ENCODE peak calls at places on chromosome 21, in ten cellular contexts. Z is dorsolateral prefrontal cortex; C is A549; O is IMR-90; V is AG04450; E is LoVo; I is stimulated activated CD4-positive, alpha-beta T cell treated with anti-CD3 and anti-CD28 coated beads, Interleukin-1b, Interleukin-23, amount 100 ng/mL, for 48 hours; B is dermis blood vessel endothelial cell; X is NCI-H1417; K is NCI-H1105. T is an unnamed sample.
A peak's percentile ranks its signal among the peaks of the same experiment; 100 is the strongest.

GRCh38 chr21:42532466-42533181 is 19.0 kb downstream of the SLC37A1 start:
- DNase-seq in B (peak; percentile 68), C (no peak), E (no peak), I (no peak), X (peak; percentile 28), V (no peak), Z (peak; percentile 76), K (no peak), O (peak; percentile 12), T (no peak)

GRCh38 chr21:45607021-45607921 is 36.3 kb upstream of the PCBP3 start:
- DNase-seq in K (no peak), C (no peak), I (peak; percentile 74), X (no peak), V (no peak), E (no peak), O (peak; percentile 24), Z (no peak), B (peak; percentile 25), T (peak; percentile 86)

GRCh38 chr21:22223385-22223784 is 1225.2 kb downstream of the NCAM2 start:
- DNase-seq in X (no peak), Z (no peak), I (no peak), E (no peak), B (no peak), O (no peak), K (no peak), V (no peak), C (no peak), T (no peak)

GRCh38 chr21:18877932-18878331 is 474.3 kb upstream of the TMPRSS15 start:
- DNase-seq in K (no peak), E (no peak), Z (no peak), B (no peak), O (no peak), I (no peak), C (no peak), V (no peak), X (no peak), T (no peak)

GRCh38 chr21:42678118-42678430 is 24.7 kb downstream of the PDE9A start:
- DNase-seq in X (peak; percentile 86), I (no peak), C (no peak), E (no peak), O (no peak), B (no peak), K (peak; percentile 77), Z (no peak), V (no peak), T (no peak)

GRCh38 chr21:14495075-14495474 is 51.0 kb downstream of the SAMSN1 start:
- DNase-seq in O (no peak), C (no peak), E (no peak), K (no peak), I (no peak), B (no peak), V (no peak), X (no peak), Z (no peak), T (no peak)

GRCh38 chr21:46119565-46120271 is 21.8 kb downstream of the COL6A2 start:
- DNase-seq in V (no peak), I (no peak), Z (peak; percentile 22), B (no peak), X (no peak), C (no peak), E (no peak), K (no peak), O (no peak), T (no peak)

GRCh38 chr21:42435401-42435800 is 31.7 kb downstream of the UBASH3A start:
- DNase-seq in C (no peak), O (no peak), I (no peak), Z (no peak), B (no peak), E (no peak), X (no peak), V (no peak), K (no peak), T (no peak)

GRCh38 chr21:26835027-26835713 is 10.0 kb downstream of the ADAMTS1 start:
- DNase-seq in I (no peak), X (no peak), E (no peak), C (no peak), O (peak; percentile 85), K (no peak), B (no peak), Z (no peak), V (no peak), T (peak; percentile 71)

GRCh38 chr21:44273046-44273445 is 11.3 kb upstream of the DNMT3L start:
- DNase-seq in I (no peak), E (no peak), X (no peak), V (no peak), B (no peak), K (no peak), C (no peak), Z (no peak), O (no peak), T (no peak)

GRCh38 chr21:38766987-38767722 is 38.6 kb upstream of the ETS2 start:
- DNase-seq in V (no peak), E (peak; percentile 47), C (no peak), K (no peak), Z (no peak), X (no peak), I (peak; percentile 72), B (no peak), O (no peak), T (no peak)

GRCh38 chr21:14838400-14838799 is 226.4 kb downstream of the NRIP1 start:
- DNase-seq in E (no peak), I (no peak), X (no peak), V (no peak), B (no peak), O (peak; percentile 41), Z (no peak), C (no peak), K (no peak), T (no peak)

GRCh38 chr21:41581592-41582228 is 73.8 kb upstream of the TMPRSS2 start:
- DNase-seq in V (no peak), E (no peak), Z (no peak), C (no peak), X (no peak), B (no peak), O (no peak), K (no peak), I (no peak), T (no peak)

GRCh38 chr21:16248705-16249104 is 518.9 kb downstream of the USP25 start:
- DNase-seq in O (no peak), K (no peak), E (no peak), B (no peak), X (no peak), I (no peak), V (no peak), Z (no peak), C (no peak), T (no peak)

GRCh38 chr21:43905726-43906455 is 40.9 kb downstream of the AGPAT3 start:
- DNase-seq in I (no peak), C (no peak), E (no peak), B (no peak), V (no peak), Z (peak; percentile 22), X (no peak), O (no peak), K (no peak), T (no peak)

GRCh38 chr21:43978060-43978459 is 34.0 kb upstream of the TRAPPC10 start:
- DNase-seq in Z (no peak), K (no peak), E (no peak), X (no peak), O (no peak), C (no peak), B (no peak), V (no peak), I (no peak), T (no peak)

GRCh38 chr21:34276711-34277425 is 86.9 kb upstream of the KCNE2 start:
- DNase-seq in K (no peak), Z (no peak), I (peak; percentile 70), X (no peak), C (no peak), O (no peak), V (no peak), E (no peak), B (no peak), T (peak; percentile 6)

GRCh38 chr21:26881504-26882228 is 36.5 kb upstream of the ADAMTS1 start:
- DNase-seq in E (no peak), X (no peak), O (peak; percentile 39), K (no peak), V (peak; percentile 8), B (peak; percentile 40), C (no peak), I (no peak), Z (no peak), T (peak; percentile 39)

GRCh38 chr21:41653944-41654625 is 112.8 kb downstream of the RIPK4 start:
- DNase-seq in B (peak; percentile 58), I (no peak), X (no peak), K (no peak), C (no peak), V (no peak), Z (no peak), O (peak; percentile 50), E (no peak), T (peak; percentile 45)

GRCh38 chr21:44199448-44199847 is 41.3 kb downstream of the ICOSLG start:
- DNase-seq in I (no peak), C (no peak), O (no peak), X (no peak), Z (no peak), E (no peak), V (no peak), K (no peak), B (no peak), T (peak; percentile 0)

GRCh38 chr21:27154451-27155129 is 187.7 kb upstream of the ADAMTS5 start:
- DNase-seq in I (no peak), O (peak; percentile 12), K (no peak), B (no peak), V (no peak), C (no peak), X (no peak), Z (no peak), E (no peak), T (no peak)

GRCh38 chr21:25456672-25457071 is 150.6 kb downstream of the MRPL39 start:
- DNase-seq in K (no peak), E (no peak), B (no peak), I (peak; percentile 67), X (no peak), C (no peak), V (no peak), Z (no peak), O (peak; percentile 7), T (peak; percentile 52)

GRCh38 chr21:17679002-17679600 is 66.4 kb upstream of the BTG3 start:
- DNase-seq in V (peak; percentile 37), X (peak; percentile 9), C (peak; percentile 14), E (peak; percentile 76), B (peak; percentile 77), K (peak; percentile 54), O (peak; percentile 71), Z (no peak), I (no peak), T (peak; percentile 77)

GRCh38 chr21:38447611-38448010 is 50.7 kb downstream of the ERG start:
- DNase-seq in I (no peak), V (no peak), X (no peak), K (no peak), Z (no peak), C (no peak), E (no peak), B (peak; percentile 40), O (no peak), T (no peak)

GRCh38 chr21:42669069-42669468 is 15.6 kb downstream of the PDE9A start:
- DNase-seq in O (no peak), E (no peak), C (no peak), B (no peak), Z (no peak), X (no peak), K (no peak), I (no peak), V (no peak), T (peak; percentile 52)

GRCh38 chr21:24290151-24290833 is 1317.0 kb downstream of the MRPL39 start:
- DNase-seq in K (peak; percentile 9), X (peak; percentile 4), I (peak; percentile 18), V (no peak), O (no peak), C (no peak), B (no peak), E (no peak), Z (no peak), T (no peak)

GRCh38 chr21:45532826-45533730 is 9.2 kb downstream of the SLC19A1 start:
- DNase-seq in B (no peak), E (no peak), Z (peak; percentile 43), O (no peak), V (no peak), K (no peak), C (no peak), I (no peak), X (no peak), T (no peak)

GRCh38 chr21:34688145-34688544 is 19.4 kb downstream of the CLIC6 start:
- DNase-seq in E (no peak), Z (no peak), O (no peak), X (no peak), B (no peak), V (no peak), I (no peak), K (peak; percentile 5), C (peak; percentile 28), T (no peak)

T was measured in PC-3.